ENCODE peak calls at places on chromosomes 5 and 9, in seven cellular contexts. One of them, this sample, is unnamed.

GRCh38 chr5:136776022-136776927 is 410.9 kb upstream of the TRPC7 start:
- DNase-seq in K562: no peak
- DNase-seq in GM12891: no peak
- DNase-seq in GM12878: no peak
- DNase-seq in SK-N-SH: no peak
- DNase-seq in HepG2: no peak
- DNase-seq in H1: no peak
- DNase-seq in this sample: no peak

GRCh38 chr5:150044712-150045111 is 41.6 kb downstream of the CSF1R start:
- DNase-seq in H1: no peak
- DNase-seq in GM12891: no peak
- DNase-seq in K562: no peak
- DNase-seq in HepG2: no peak
- DNase-seq in SK-N-SH: no peak
- DNase-seq in GM12878: no peak
- DNase-seq in this sample: no peak

GRCh38 chr9:121518634-121519033 is 19.0 kb upstream of the GGTA1 start:
- DNase-seq in GM12878: no peak
- DNase-seq in SK-N-SH: no peak
- DNase-seq in H1: no peak
- DNase-seq in HepG2: no peak
- DNase-seq in K562: no peak
- DNase-seq in GM12891: no peak
- DNase-seq in this sample: no peak

GRCh38 chr9:11064853-11065252 is 452.1 kb upstream of the PTPRD start:
- DNase-seq in GM12878: no peak
- DNase-seq in SK-N-SH: peak; percentile 3
- DNase-seq in GM12891: no peak
- DNase-seq in K562: peak; percentile 24
- DNase-seq in H1: no peak
- DNase-seq in HepG2: peak; percentile 5
- DNase-seq in this sample: no peak

GRCh38 chr5:159456722-159457462 is 126.6 kb upstream of the IL12B start:
- DNase-seq in K562: no peak
- DNase-seq in SK-N-SH: no peak
- DNase-seq in H1: no peak
- DNase-seq in GM12891: peak; percentile 38
- DNase-seq in GM12878: peak; percentile 96
- DNase-seq in HepG2: no peak
- DNase-seq in this sample: peak; percentile 37

GRCh38 chr5:122029818-122030217 is 48.2 kb downstream of the LOX start:
- DNase-seq in K562: no peak
- DNase-seq in H1: no peak
- DNase-seq in HepG2: no peak
- DNase-seq in GM12878: no peak
- DNase-seq in GM12891: no peak
- DNase-seq in SK-N-SH: no peak
- DNase-seq in this sample: no peak

GRCh38 chr9:98080346-98080745 is 23.8 kb downstream of the NANS start:
- DNase-seq in GM12891: no peak
- DNase-seq in HepG2: no peak
- DNase-seq in K562: no peak
- DNase-seq in GM12878: no peak
- DNase-seq in H1: no peak
- DNase-seq in SK-N-SH: no peak
- DNase-seq in this sample: no peak

GRCh38 chr9:74478606-74479005 is 18.5 kb upstream of the RORB start:
- DNase-seq in GM12891: no peak
- DNase-seq in SK-N-SH: no peak
- DNase-seq in K562: no peak
- DNase-seq in GM12878: no peak
- DNase-seq in H1: no peak
- DNase-seq in HepG2: no peak
- DNase-seq in this sample: no peak

GRCh38 chr9:83066771-83067170 is 3.8 kb upstream of the RASEF start:
- DNase-seq in GM12891: no peak
- DNase-seq in H1: no peak
- DNase-seq in K562: no peak
- DNase-seq in HepG2: no peak
- DNase-seq in SK-N-SH: no peak
- DNase-seq in GM12878: no peak
- DNase-seq in this sample: no peak

GRCh38 chr5:180172447-180173197 is 36.4 kb downstream of the RASGEF1C start:
- DNase-seq in H1: no peak
- DNase-seq in HepG2: peak; percentile 73
- DNase-seq in SK-N-SH: peak; percentile 82
- DNase-seq in K562: no peak
- DNase-seq in GM12878: no peak
- DNase-seq in GM12891: no peak
- DNase-seq in this sample: no peak

GRCh38 chr5:76351577-76351976 is 51.5 kb upstream of the IQGAP2 start:
- DNase-seq in H1: no peak
- DNase-seq in HepG2: no peak
- DNase-seq in K562: no peak
- DNase-seq in GM12891: peak; percentile 43
- DNase-seq in SK-N-SH: no peak
- DNase-seq in GM12878: peak; percentile 87
- DNase-seq in this sample: peak; percentile 32

GRCh38 chr9:115847245-115847644 is 306.3 kb upstream of the PAPPA start:
- DNase-seq in GM12878: no peak
- DNase-seq in HepG2: no peak
- DNase-seq in SK-N-SH: no peak
- DNase-seq in GM12891: no peak
- DNase-seq in H1: no peak
- DNase-seq in K562: no peak
- DNase-seq in this sample: no peak

GRCh38 chr5:41418220-41419031 is 92.0 kb downstream of the PLCXD3 start:
- DNase-seq in SK-N-SH: no peak
- DNase-seq in GM12891: no peak
- DNase-seq in HepG2: no peak
- DNase-seq in GM12878: no peak
- DNase-seq in H1: no peak
- DNase-seq in K562: no peak
- DNase-seq in this sample: no peak

GRCh38 chr9:35645736-35646582 is 4.8 kb downstream of the SIT1 start:
- DNase-seq in HepG2: peak; percentile 32
- DNase-seq in SK-N-SH: no peak
- DNase-seq in GM12878: no peak
- DNase-seq in GM12891: no peak
- DNase-seq in H1: peak; percentile 79
- DNase-seq in K562: peak; percentile 23
- DNase-seq in this sample: peak; percentile 39

GRCh38 chr5:134992148-134992547 is 24.4 kb downstream of the CATSPER3 start:
- DNase-seq in GM12891: no peak
- DNase-seq in K562: no peak
- DNase-seq in SK-N-SH: no peak
- DNase-seq in GM12878: no peak
- DNase-seq in HepG2: no peak
- DNase-seq in H1: no peak
- DNase-seq in this sample: no peak

GRCh38 chr9:2469681-2470141 is 151.9 kb upstream of the VLDLR start:
- DNase-seq in GM12878: peak; percentile 7
- DNase-seq in K562: no peak
- DNase-seq in SK-N-SH: peak; percentile 12
- DNase-seq in H1: no peak
- DNase-seq in GM12891: no peak
- DNase-seq in HepG2: no peak
- DNase-seq in this sample: no peak

GRCh38 chr9:36788534-36788933 is 215.8 kb downstream of the MELK start:
- DNase-seq in GM12878: no peak
- DNase-seq in H1: peak; percentile 78
- DNase-seq in K562: peak; percentile 38
- DNase-seq in GM12891: no peak
- DNase-seq in SK-N-SH: no peak
- DNase-seq in HepG2: no peak
- DNase-seq in this sample: no peak
- TF ChIP-seq TAF1 in GM12878: no peak
- TF ChIP-seq TAF1 in H1: no peak
- TF ChIP-seq TAF1 in K562: no peak
- TF ChIP-seq TAF1 in GM12891: no peak
- TF ChIP-seq TAF1 in SK-N-SH: no peak
- TF ChIP-seq TAF1 in HepG2: no peak
- TF ChIP-seq TAF1 in this sample: no peak

GRCh38 chr5:38808666-38809343 is 37.0 kb upstream of the OSMR start:
- DNase-seq in GM12891: no peak
- DNase-seq in GM12878: no peak
- DNase-seq in K562: no peak
- DNase-seq in H1: no peak
- DNase-seq in HepG2: no peak
- DNase-seq in SK-N-SH: no peak
- DNase-seq in this sample: no peak

GRCh38 chr5:38814879-38815278 is 30.9 kb upstream of the OSMR start:
- DNase-seq in H1: no peak
- DNase-seq in GM12878: no peak
- DNase-seq in SK-N-SH: no peak
- DNase-seq in K562: no peak
- DNase-seq in GM12891: no peak
- DNase-seq in HepG2: no peak
- DNase-seq in this sample: no peak

GRCh38 chr5:38807570-38808461 is 38.0 kb upstream of the OSMR start:
- DNase-seq in HepG2: no peak
- DNase-seq in GM12878: no peak
- DNase-seq in K562: no peak
- DNase-seq in SK-N-SH: no peak
- DNase-seq in H1: no peak
- DNase-seq in GM12891: no peak
- DNase-seq in this sample: no peak

GRCh38 chr5:38809388-38810359 is 36.1 kb upstream of the OSMR start:
- DNase-seq in K562: peak; percentile 84
- DNase-seq in HepG2: peak; percentile 68
- DNase-seq in SK-N-SH: peak; percentile 87
- DNase-seq in H1: peak; percentile 84
- DNase-seq in GM12878: no peak
- DNase-seq in GM12891: peak; percentile 56
- DNase-seq in this sample: peak; percentile 37
- TF ChIP-seq POLR2AphosphoS5 in K562: no peak
- TF ChIP-seq POLR2AphosphoS5 in HepG2: no peak
- TF ChIP-seq POLR2AphosphoS5 in SK-N-SH: no peak
- TF ChIP-seq POLR2AphosphoS5 in H1: no peak
- TF ChIP-seq POLR2AphosphoS5 in GM12878: no peak
- TF ChIP-seq POLR2AphosphoS5 in GM12891: no peak
- TF ChIP-seq POLR2AphosphoS5 in this sample: no peak

GRCh38 chr5:178291969-178292825 is 59.6 kb upstream of the PHYKPL start:
- DNase-seq in H1: no peak
- DNase-seq in HepG2: no peak
- DNase-seq in GM12891: no peak
- DNase-seq in K562: no peak
- DNase-seq in GM12878: no peak
- DNase-seq in SK-N-SH: no peak
- DNase-seq in this sample: no peak

GRCh38 chr5:178293400-178293799 is 60.8 kb upstream of the PHYKPL start:
- DNase-seq in K562: no peak
- DNase-seq in HepG2: no peak
- DNase-seq in H1: no peak
- DNase-seq in GM12878: no peak
- DNase-seq in SK-N-SH: peak; percentile 66
- DNase-seq in GM12891: no peak
- DNase-seq in this sample: no peak

GRCh38 chr5:178292826-178293205 is 60.2 kb upstream of the PHYKPL start:
- DNase-seq in GM12878: no peak
- DNase-seq in GM12891: no peak
- DNase-seq in SK-N-SH: no peak
- DNase-seq in K562: no peak
- DNase-seq in HepG2: no peak
- DNase-seq in H1: no peak
- DNase-seq in this sample: no peak

GRCh38 chr5:178295589-178295988 is 63.0 kb upstream of the PHYKPL start:
- DNase-seq in H1: no peak
- DNase-seq in K562: no peak
- DNase-seq in GM12891: no peak
- DNase-seq in GM12878: no peak
- DNase-seq in HepG2: no peak
- DNase-seq in SK-N-SH: no peak
- DNase-seq in this sample: no peak

GRCh38 chr5:178293815-178294214 is 61.2 kb upstream of the PHYKPL start:
- DNase-seq in SK-N-SH: no peak
- DNase-seq in H1: no peak
- DNase-seq in HepG2: no peak
- DNase-seq in GM12891: no peak
- DNase-seq in GM12878: no peak
- DNase-seq in K562: no peak
- DNase-seq in this sample: no peak
- TF ChIP-seq TAF1 in SK-N-SH: no peak
- TF ChIP-seq TAF1 in H1: no peak
- TF ChIP-seq TAF1 in HepG2: no peak
- TF ChIP-seq TAF1 in GM12891: no peak
- TF ChIP-seq TAF1 in GM12878: no peak
- TF ChIP-seq TAF1 in K562: no peak
- TF ChIP-seq TAF1 in this sample: no peak

GRCh38 chr9:16217933-16218830 is 652.3 kb downstream of the BNC2 start:
- DNase-seq in GM12891: no peak
- DNase-seq in SK-N-SH: no peak
- DNase-seq in K562: no peak
- DNase-seq in HepG2: no peak
- DNase-seq in GM12878: no peak
- DNase-seq in H1: no peak
- DNase-seq in this sample: no peak

GRCh38 chr9:16210440-16210839 is 657.6 kb downstream of the CCDC171 start:
- DNase-seq in SK-N-SH: no peak
- DNase-seq in H1: no peak
- DNase-seq in K562: no peak
- DNase-seq in HepG2: no peak
- DNase-seq in GM12891: no peak
- DNase-seq in GM12878: no peak
- DNase-seq in this sample: no peak

GRCh38 chr9:16214677-16215076 is 655.8 kb downstream of the BNC2 start:
- DNase-seq in GM12878: no peak
- DNase-seq in SK-N-SH: no peak
- DNase-seq in K562: no peak
- DNase-seq in GM12891: no peak
- DNase-seq in H1: no peak
- DNase-seq in HepG2: no peak
- DNase-seq in this sample: no peak

GRCh38 chr9:16211952-16212351 is 658.5 kb downstream of the BNC2 start:
- DNase-seq in GM12878: no peak
- DNase-seq in SK-N-SH: no peak
- DNase-seq in GM12891: no peak
- DNase-seq in HepG2: no peak
- DNase-seq in K562: no peak
- DNase-seq in H1: no peak
- DNase-seq in this sample: no peak

DNA sequence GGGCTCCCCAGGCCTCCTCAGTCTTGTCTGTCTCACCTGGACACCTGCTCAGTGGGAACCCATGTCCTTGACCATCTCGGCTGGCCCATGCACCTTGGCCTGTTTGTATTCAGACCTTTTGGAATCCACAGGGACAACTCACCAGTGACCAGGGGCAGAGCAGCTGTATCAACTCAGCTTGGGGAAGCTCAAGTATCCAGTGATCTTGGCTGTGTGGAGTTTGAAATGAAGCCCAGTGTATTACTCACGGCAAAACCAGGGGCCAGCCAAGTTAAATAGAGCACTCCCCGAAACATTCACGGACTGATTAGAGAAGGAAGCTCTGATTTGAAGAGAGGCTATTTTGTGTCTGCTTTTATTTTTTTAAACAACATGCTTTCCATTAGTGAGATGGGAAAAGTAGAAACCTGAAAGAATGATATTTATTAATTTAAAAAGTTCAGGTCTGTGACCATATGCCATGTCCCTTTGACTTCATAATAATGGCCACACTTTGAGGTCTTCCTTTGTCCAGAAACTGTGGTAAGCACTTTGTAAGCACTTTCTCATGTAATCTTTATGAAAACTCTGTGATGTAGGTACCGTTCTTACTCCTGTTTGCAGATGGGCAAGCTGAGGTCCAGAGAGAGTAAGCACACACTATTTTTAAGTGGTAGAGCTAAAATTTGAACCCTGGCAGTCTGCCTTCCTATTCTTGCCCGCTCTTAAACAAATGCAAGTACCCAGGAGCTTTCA is 656.5 kb downstream of the BNC2 start:
- DNase-seq in HepG2: no peak
- DNase-seq in GM12891: no peak
- DNase-seq in GM12878: no peak
- DNase-seq in K562: no peak
- DNase-seq in H1: no peak
- DNase-seq in SK-N-SH: no peak
- DNase-seq in this sample: no peak
- TF ChIP-seq POLR2AphosphoS5 in HepG2: no peak
- TF ChIP-seq POLR2AphosphoS5 in GM12891: no peak
- TF ChIP-seq POLR2AphosphoS5 in GM12878: no peak
- TF ChIP-seq POLR2AphosphoS5 in K562: no peak
- TF ChIP-seq POLR2AphosphoS5 in H1: no peak
- TF ChIP-seq POLR2AphosphoS5 in SK-N-SH: peak; percentile 50
- TF ChIP-seq POLR2AphosphoS5 in this sample: no peak